ENCODE peak calls at places on chromosomes 2 and 18, in seven cellular contexts. B is AG09309, O is psoas muscle, C is GM20000, J is PC-9, X is bronchial epithelial cell, T is adrenal gland. L is an unnamed sample.

GRCh38 chr2:42125887-42126594 is 43.1 kb upstream of the EML4 start:
- DNase-seq in J (no peak), C (no peak), X (no peak), O (no peak), B (no peak), T (no peak), L (no peak)

GRCh38 chr2:54618646-54619565 is 104.6 kb upstream of the EML6 start:
- DNase-seq in X (no peak), B (no peak), J (no peak), O (no peak), C (no peak), T (no peak), L (no peak)

GRCh38 chr2:27370816-27371620 is 602 bp downstream of the SNX17 start:
- DNase-seq in X (peak), O (peak), C (peak), J (peak), T (no peak), B (no peak), L (peak)

GRCh38 chr2:16438571-16439294 is 226.9 kb downstream of the CYRIA start:
- DNase-seq in J (no peak), B (no peak), T (no peak), O (no peak), X (no peak), C (no peak), L (no peak)

GRCh38 chr18:10040287-10041011 is 126.6 kb downstream of the VAPA start:
- DNase-seq in J (no peak), C (no peak), X (no peak), O (no peak), T (no peak), B (no peak), L (no peak)

GRCh38 chr2:71224457-71224856 is 2.4 kb downstream of the PAIP2B start:
- DNase-seq in T (no peak), O (no peak), J (no peak), X (no peak), C (no peak), B (no peak), L (no peak)

GRCh38 chr2:218569661-218570500 is 1.2 kb downstream of the CNOT9 start:
- DNase-seq in B (no peak), O (no peak), J (no peak), X (peak), T (peak), C (no peak), L (no peak)

GRCh38 chr18:8904316-8904715 is 198.2 kb upstream of the NDUFV2 start:
- DNase-seq in X (no peak), B (no peak), J (no peak), O (no peak), C (no peak), T (no peak), L (no peak)

GRCh38 chr2:189441709-189442074 is 418 bp downstream of the WDR75 start:
- DNase-seq in T (no peak), J (no peak), C (peak), O (no peak), X (peak), B (no peak), L (no peak)

GRCh38 chr2:130336150-130336876 is 6.4 kb upstream of the IMP4 start:
- DNase-seq in X (no peak), J (no peak), B (no peak), O (no peak), T (no peak), C (no peak), L (no peak)

DNA sequence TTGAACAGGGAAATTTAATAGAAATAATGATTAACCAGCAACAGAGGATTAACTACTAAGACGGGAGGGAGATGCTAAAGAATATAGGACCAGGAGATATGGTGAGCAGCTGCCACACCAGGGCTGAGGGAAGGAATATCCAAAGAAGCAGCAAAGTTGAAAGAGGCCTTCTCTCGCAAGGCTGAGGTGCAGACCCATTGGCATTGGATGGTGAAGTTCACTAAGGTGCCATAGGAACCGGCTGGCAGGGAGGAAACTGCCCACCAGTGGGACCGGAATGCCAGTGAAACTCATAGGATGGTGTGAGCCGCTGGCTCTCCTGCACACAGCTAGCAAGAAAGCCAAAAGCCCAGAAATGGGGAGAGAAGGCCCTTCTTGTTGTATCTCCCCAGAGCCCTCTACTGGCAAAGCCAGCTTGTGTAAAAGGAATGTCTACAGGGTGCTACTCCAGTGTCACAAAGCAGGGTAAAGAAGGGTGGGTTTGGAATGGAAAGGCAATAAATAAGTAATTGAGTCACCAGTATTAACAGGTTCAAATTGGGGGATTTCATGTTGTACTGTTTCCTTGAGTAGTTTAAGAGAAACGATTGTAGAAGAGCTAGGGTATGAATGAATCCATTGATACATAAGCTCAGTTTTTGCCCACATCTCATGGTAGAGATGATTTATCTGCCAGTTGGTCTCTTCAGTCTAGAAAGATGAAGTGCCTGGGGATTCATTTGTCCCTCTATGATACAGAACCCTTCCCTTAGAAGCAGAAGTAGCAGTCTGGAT is 36.0 kb downstream of the FARP2 start:
- DNase-seq in C (peak), O (no peak), J (peak), B (peak), X (peak), T (no peak), L (no peak)
- TF ChIP-seq CTCF in C (no peak), O (peak), J (peak), B (peak), X (peak), T (peak), L (no peak)

DNA sequence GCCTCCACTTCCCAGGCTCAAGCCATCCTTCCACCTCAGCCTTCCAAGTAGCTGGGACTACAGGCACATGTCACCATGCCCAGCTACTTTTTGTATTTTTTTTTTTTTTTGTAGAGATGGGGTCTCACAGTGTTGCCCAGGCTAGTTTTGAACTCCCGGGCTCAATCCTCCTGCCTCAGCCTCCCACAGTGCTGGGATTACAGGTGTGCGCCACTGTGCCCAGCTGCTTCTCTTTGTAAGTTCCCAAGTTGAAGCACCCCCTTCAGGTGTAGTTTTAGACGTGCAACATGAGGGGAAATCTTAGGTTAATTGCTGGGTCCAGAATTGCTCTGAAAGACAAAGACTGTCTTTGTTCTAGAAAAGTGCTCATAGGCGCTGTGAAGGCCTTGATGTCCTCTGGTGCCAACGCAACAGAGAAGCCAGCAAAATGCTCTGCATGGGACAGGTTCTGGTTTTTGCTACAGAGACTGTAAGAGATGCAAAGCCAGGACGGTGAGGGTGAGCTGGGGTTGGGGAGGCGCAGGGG is 46.6 kb downstream of the RRM2 start:
- DNase-seq in J (no peak), O (no peak), B (no peak), X (no peak), T (no peak), C (no peak), L (no peak)
- TF ChIP-seq CTCF in J (peak), O (no peak), B (no peak), X (no peak), T (no peak), C (no peak), L (no peak)

DNA sequence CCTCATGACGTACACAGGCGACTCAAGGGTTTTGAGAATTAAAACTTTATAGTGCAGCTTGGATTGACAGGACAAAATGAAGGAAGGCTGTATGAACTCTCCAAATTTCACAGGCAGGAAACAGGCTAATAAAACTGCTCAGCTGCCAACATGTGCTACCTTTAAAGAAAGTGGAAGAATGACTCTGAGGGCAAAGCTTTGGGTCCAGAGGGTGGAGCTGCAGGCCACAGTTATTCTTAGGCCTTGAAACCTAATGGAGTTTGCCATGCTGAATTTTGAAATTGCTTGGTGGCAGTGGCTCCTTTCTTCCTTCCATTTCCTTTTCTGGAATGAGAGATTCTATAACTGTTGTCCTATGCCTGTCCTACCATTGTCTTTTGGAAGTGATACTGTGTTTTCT is 34.8 kb downstream of the HAT1 start:
- DNase-seq in B (peak), X (no peak), C (no peak), J (no peak), O (no peak), T (no peak), L (no peak)
- TF ChIP-seq CTCF in B (peak), X (peak), C (no peak), J (peak), O (no peak), T (no peak), L (no peak)

GRCh38 chr18:56702946-56703345 is 51.8 kb downstream of the WDR7 start:
- DNase-seq in C (peak), J (no peak), O (no peak), X (peak), T (peak), B (no peak), L (peak)
- TF ChIP-seq CTCF in C (peak), J (peak), O (peak), X (peak), T (peak), B (peak), L (peak)

DNA sequence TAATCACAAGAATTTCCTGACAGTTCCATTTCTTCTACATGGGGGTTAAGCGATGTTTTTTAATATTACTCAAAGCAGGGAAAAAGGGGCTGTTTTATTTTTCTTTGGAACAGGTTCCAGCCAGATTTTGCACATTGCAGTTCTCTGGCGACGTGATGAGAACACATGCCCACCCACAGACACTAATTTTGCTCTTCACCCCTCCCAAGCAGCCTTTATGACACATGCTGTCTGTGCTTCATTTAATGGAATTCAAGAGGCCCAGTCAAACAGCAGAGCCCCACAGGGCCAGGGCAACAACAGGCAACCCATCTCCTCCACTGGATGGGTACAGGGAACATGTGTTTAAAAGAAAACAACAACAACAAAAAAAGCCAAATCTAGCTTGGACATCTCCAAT is 70.8 kb downstream of the SPRED2 start:
- DNase-seq in C (no peak), J (no peak), X (no peak), T (peak), O (no peak), B (no peak), L (no peak)
- TF ChIP-seq CTCF in C (no peak), J (no peak), X (no peak), T (no peak), O (no peak), B (no peak), L (no peak)